ENCODE peak calls at places on chromosomes 2 and 18, in eight cellular contexts. One of them, this sample, is unnamed.

GRCh38 chr2:120012363-120012762 is 514 bp upstream of the EPB41L5 start:
- DNase-seq in adrenal gland: no peak
- DNase-seq in nephron progenitor cell: no peak
- DNase-seq in kidney: no peak
- DNase-seq in AG04449: no peak
- DNase-seq in activated CD8-positive, alpha-beta T cell treated with anti-CD3 and anti-CD28 coated beads for 36 hours: no peak
- DNase-seq in sigmoid colon: no peak
- DNase-seq in bronchial epithelial cell: no peak
- DNase-seq in this sample: no peak

GRCh38 chr2:216698895-216699294 is 3.5 kb upstream of the IGFBP5 start:
- DNase-seq in adrenal gland: no peak
- DNase-seq in nephron progenitor cell: no peak
- DNase-seq in kidney: no peak
- DNase-seq in AG04449: no peak
- DNase-seq in activated CD8-positive, alpha-beta T cell treated with anti-CD3 and anti-CD28 coated beads for 36 hours: peak
- DNase-seq in sigmoid colon: peak
- DNase-seq in bronchial epithelial cell: peak
- DNase-seq in this sample: peak

GRCh38 chr18:48724455-48724854 is 185.6 kb downstream of the CTIF start:
- DNase-seq in adrenal gland: no peak
- DNase-seq in nephron progenitor cell: no peak
- DNase-seq in kidney: peak
- DNase-seq in AG04449: no peak
- DNase-seq in activated CD8-positive, alpha-beta T cell treated with anti-CD3 and anti-CD28 coated beads for 36 hours: no peak
- DNase-seq in sigmoid colon: no peak
- DNase-seq in bronchial epithelial cell: no peak
- DNase-seq in this sample: no peak

GRCh38 chr2:54558188-54558975 is 102.3 kb downstream of the SPTBN1 start:
- DNase-seq in adrenal gland: peak
- DNase-seq in nephron progenitor cell: peak
- DNase-seq in kidney: peak
- DNase-seq in AG04449: no peak
- DNase-seq in activated CD8-positive, alpha-beta T cell treated with anti-CD3 and anti-CD28 coated beads for 36 hours: peak
- DNase-seq in sigmoid colon: peak
- DNase-seq in bronchial epithelial cell: peak
- DNase-seq in this sample: peak

GRCh38 chr2:69915050-69915945 is at the start of gene MXD1:
- DNase-seq in adrenal gland: peak
- DNase-seq in nephron progenitor cell: peak
- DNase-seq in kidney: no peak
- DNase-seq in AG04449: no peak
- DNase-seq in activated CD8-positive, alpha-beta T cell treated with anti-CD3 and anti-CD28 coated beads for 36 hours: peak
- DNase-seq in sigmoid colon: no peak
- DNase-seq in bronchial epithelial cell: no peak
- DNase-seq in this sample: no peak

GRCh38 chr18:78151234-78151633 is 828.4 kb upstream of the SALL3 start:
- DNase-seq in adrenal gland: no peak
- DNase-seq in nephron progenitor cell: no peak
- DNase-seq in kidney: no peak
- DNase-seq in AG04449: no peak
- DNase-seq in activated CD8-positive, alpha-beta T cell treated with anti-CD3 and anti-CD28 coated beads for 36 hours: no peak
- DNase-seq in sigmoid colon: no peak
- DNase-seq in bronchial epithelial cell: no peak
- DNase-seq in this sample: no peak

GRCh38 chr2:119408221-119408619 is 23.4 kb upstream of the TMEM37 start:
- DNase-seq in adrenal gland: no peak
- DNase-seq in nephron progenitor cell: no peak
- DNase-seq in kidney: no peak
- DNase-seq in AG04449: no peak
- DNase-seq in activated CD8-positive, alpha-beta T cell treated with anti-CD3 and anti-CD28 coated beads for 36 hours: no peak
- DNase-seq in sigmoid colon: no peak
- DNase-seq in bronchial epithelial cell: no peak
- DNase-seq in this sample: no peak

GRCh38 chr18:43935051-43935412 is 657.7 kb upstream of the SYT4 start:
- DNase-seq in adrenal gland: no peak
- DNase-seq in nephron progenitor cell: no peak
- DNase-seq in kidney: no peak
- DNase-seq in AG04449: no peak
- DNase-seq in activated CD8-positive, alpha-beta T cell treated with anti-CD3 and anti-CD28 coated beads for 36 hours: no peak
- DNase-seq in sigmoid colon: no peak
- DNase-seq in bronchial epithelial cell: peak
- DNase-seq in this sample: no peak

GRCh38 chr18:76345901-76346300 is 149.1 kb downstream of the ZNF516 start:
- DNase-seq in adrenal gland: no peak
- DNase-seq in nephron progenitor cell: no peak
- DNase-seq in kidney: no peak
- DNase-seq in AG04449: no peak
- DNase-seq in activated CD8-positive, alpha-beta T cell treated with anti-CD3 and anti-CD28 coated beads for 36 hours: no peak
- DNase-seq in sigmoid colon: no peak
- DNase-seq in bronchial epithelial cell: no peak
- DNase-seq in this sample: no peak

GRCh38 chr18:28281400-28281799 is 104.5 kb upstream of the CDH2 start:
- DNase-seq in adrenal gland: no peak
- DNase-seq in nephron progenitor cell: no peak
- DNase-seq in kidney: no peak
- DNase-seq in AG04449: no peak
- DNase-seq in activated CD8-positive, alpha-beta T cell treated with anti-CD3 and anti-CD28 coated beads for 36 hours: no peak
- DNase-seq in sigmoid colon: no peak
- DNase-seq in bronchial epithelial cell: no peak
- DNase-seq in this sample: no peak

GRCh38 chr18:80148316-80149199 is 39.5 kb downstream of the ADNP2 start:
- DNase-seq in adrenal gland: peak
- DNase-seq in nephron progenitor cell: no peak
- DNase-seq in kidney: no peak
- DNase-seq in AG04449: no peak
- DNase-seq in activated CD8-positive, alpha-beta T cell treated with anti-CD3 and anti-CD28 coated beads for 36 hours: no peak
- DNase-seq in sigmoid colon: no peak
- DNase-seq in bronchial epithelial cell: no peak
- DNase-seq in this sample: no peak

GRCh38 chr2:219851801-219852481 is 224.5 kb downstream of the SLC4A3 start:
- DNase-seq in adrenal gland: no peak
- DNase-seq in nephron progenitor cell: peak
- DNase-seq in kidney: no peak
- DNase-seq in AG04449: no peak
- DNase-seq in activated CD8-positive, alpha-beta T cell treated with anti-CD3 and anti-CD28 coated beads for 36 hours: no peak
- DNase-seq in sigmoid colon: no peak
- DNase-seq in bronchial epithelial cell: peak
- DNase-seq in this sample: no peak

GRCh38 chr2:82344670-82345069 is 2040.1 kb upstream of the LRRTM1 start:
- DNase-seq in adrenal gland: no peak
- DNase-seq in nephron progenitor cell: no peak
- DNase-seq in kidney: no peak
- DNase-seq in AG04449: no peak
- DNase-seq in activated CD8-positive, alpha-beta T cell treated with anti-CD3 and anti-CD28 coated beads for 36 hours: no peak
- DNase-seq in sigmoid colon: no peak
- DNase-seq in bronchial epithelial cell: peak
- DNase-seq in this sample: no peak
- TF ChIP-seq CTCF in adrenal gland: no peak
- TF ChIP-seq CTCF in nephron progenitor cell: peak
- TF ChIP-seq CTCF in kidney: no peak
- TF ChIP-seq CTCF in AG04449: no peak
- TF ChIP-seq CTCF in activated CD8-positive, alpha-beta T cell treated with anti-CD3 and anti-CD28 coated beads for 36 hours: no peak
- TF ChIP-seq CTCF in sigmoid colon: no peak
- TF ChIP-seq CTCF in bronchial epithelial cell: no peak
- TF ChIP-seq CTCF in this sample: no peak

GRCh38 chr2:241882090-241882625 is 12.6 kb downstream of the RTP5 start:
- DNase-seq in adrenal gland: peak
- DNase-seq in nephron progenitor cell: peak
- DNase-seq in kidney: peak
- DNase-seq in AG04449: no peak
- DNase-seq in activated CD8-positive, alpha-beta T cell treated with anti-CD3 and anti-CD28 coated beads for 36 hours: peak
- DNase-seq in sigmoid colon: peak
- DNase-seq in bronchial epithelial cell: no peak
- DNase-seq in this sample: peak
- TF ChIP-seq CTCF in adrenal gland: no peak
- TF ChIP-seq CTCF in nephron progenitor cell: no peak
- TF ChIP-seq CTCF in kidney: no peak
- TF ChIP-seq CTCF in AG04449: peak
- TF ChIP-seq CTCF in activated CD8-positive, alpha-beta T cell treated with anti-CD3 and anti-CD28 coated beads for 36 hours: peak
- TF ChIP-seq CTCF in sigmoid colon: no peak
- TF ChIP-seq CTCF in bronchial epithelial cell: no peak
- TF ChIP-seq CTCF in this sample: peak

DNA sequence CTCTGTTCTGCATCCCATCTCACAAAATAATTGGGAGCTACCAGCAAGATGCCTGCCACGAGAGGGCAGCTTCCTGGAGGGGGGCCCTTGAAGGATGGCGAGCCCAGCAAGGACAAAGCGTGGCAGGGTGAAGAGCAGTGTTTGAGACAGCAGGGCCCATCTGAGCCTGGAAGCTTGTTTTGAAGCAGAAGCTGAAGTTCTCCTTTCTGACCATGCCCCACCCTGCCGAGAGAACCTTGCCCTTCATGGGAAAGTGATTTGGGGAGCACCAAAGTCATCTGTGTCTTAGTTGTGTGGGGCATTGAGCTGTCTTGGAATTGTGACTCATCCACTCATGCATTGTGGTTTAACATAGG is 216.3 kb downstream of the BCL11A start:
- DNase-seq in adrenal gland: no peak
- DNase-seq in nephron progenitor cell: no peak
- DNase-seq in kidney: no peak
- DNase-seq in AG04449: no peak
- DNase-seq in activated CD8-positive, alpha-beta T cell treated with anti-CD3 and anti-CD28 coated beads for 36 hours: no peak
- DNase-seq in sigmoid colon: no peak
- DNase-seq in bronchial epithelial cell: no peak
- DNase-seq in this sample: no peak
- TF ChIP-seq CTCF in adrenal gland: no peak
- TF ChIP-seq CTCF in nephron progenitor cell: no peak
- TF ChIP-seq CTCF in kidney: no peak
- TF ChIP-seq CTCF in AG04449: peak
- TF ChIP-seq CTCF in activated CD8-positive, alpha-beta T cell treated with anti-CD3 and anti-CD28 coated beads for 36 hours: no peak
- TF ChIP-seq CTCF in sigmoid colon: no peak
- TF ChIP-seq CTCF in bronchial epithelial cell: no peak
- TF ChIP-seq CTCF in this sample: no peak

GRCh38 chr2:26519396-26519991 is 41.6 kb upstream of the OTOF start:
- DNase-seq in adrenal gland: no peak
- DNase-seq in nephron progenitor cell: no peak
- DNase-seq in kidney: no peak
- DNase-seq in AG04449: no peak
- DNase-seq in activated CD8-positive, alpha-beta T cell treated with anti-CD3 and anti-CD28 coated beads for 36 hours: peak
- DNase-seq in sigmoid colon: no peak
- DNase-seq in bronchial epithelial cell: no peak
- DNase-seq in this sample: no peak

GRCh38 chr2:26521913-26522180 is 43.9 kb upstream of the OTOF start:
- DNase-seq in adrenal gland: no peak
- DNase-seq in nephron progenitor cell: no peak
- DNase-seq in kidney: no peak
- DNase-seq in AG04449: no peak
- DNase-seq in activated CD8-positive, alpha-beta T cell treated with anti-CD3 and anti-CD28 coated beads for 36 hours: no peak
- DNase-seq in sigmoid colon: peak
- DNase-seq in bronchial epithelial cell: no peak
- DNase-seq in this sample: no peak

GRCh38 chr2:26520065-26520464 is 42.1 kb upstream of the OTOF start:
- DNase-seq in adrenal gland: no peak
- DNase-seq in nephron progenitor cell: no peak
- DNase-seq in kidney: no peak
- DNase-seq in AG04449: no peak
- DNase-seq in activated CD8-positive, alpha-beta T cell treated with anti-CD3 and anti-CD28 coated beads for 36 hours: no peak
- DNase-seq in sigmoid colon: no peak
- DNase-seq in bronchial epithelial cell: no peak
- DNase-seq in this sample: no peak

GRCh38 chr2:26522325-26523120 is 44.6 kb upstream of the OTOF start:
- DNase-seq in adrenal gland: no peak
- DNase-seq in nephron progenitor cell: no peak
- DNase-seq in kidney: peak
- DNase-seq in AG04449: no peak
- DNase-seq in activated CD8-positive, alpha-beta T cell treated with anti-CD3 and anti-CD28 coated beads for 36 hours: no peak
- DNase-seq in sigmoid colon: peak
- DNase-seq in bronchial epithelial cell: no peak
- DNase-seq in this sample: no peak

GRCh38 chr2:26521054-26521912 is 43.4 kb upstream of the OTOF start:
- DNase-seq in adrenal gland: no peak
- DNase-seq in nephron progenitor cell: peak
- DNase-seq in kidney: peak
- DNase-seq in AG04449: no peak
- DNase-seq in activated CD8-positive, alpha-beta T cell treated with anti-CD3 and anti-CD28 coated beads for 36 hours: peak
- DNase-seq in sigmoid colon: peak
- DNase-seq in bronchial epithelial cell: no peak
- DNase-seq in this sample: peak
- TF ChIP-seq CTCF in adrenal gland: no peak
- TF ChIP-seq CTCF in nephron progenitor cell: peak
- TF ChIP-seq CTCF in kidney: no peak
- TF ChIP-seq CTCF in AG04449: peak
- TF ChIP-seq CTCF in activated CD8-positive, alpha-beta T cell treated with anti-CD3 and anti-CD28 coated beads for 36 hours: peak
- TF ChIP-seq CTCF in sigmoid colon: no peak
- TF ChIP-seq CTCF in bronchial epithelial cell: peak
- TF ChIP-seq CTCF in this sample: peak

This sample was measured in GM10248.